ENCODE peak calls at places on chromosomes 7 and 10, in seven cellular contexts. Q is K562, I is GM12891, N is HepG2, H is SK-N-SH, D is GM12878, L is H1. W is an unnamed sample.
A peak's percentile ranks its signal among the peaks of the same experiment; 100 is the strongest.

GRCh38 chr10:29517352-29517923 is 117.3 kb downstream of the SVIL start:
- DNase-seq in Q (peak; percentile 38), I (no peak), N (peak; percentile 43), H (peak; percentile 71), D (no peak), L (no peak), W (no peak)

GRCh38 chr10:69479241-69479730 is 28.0 kb downstream of the TSPAN15 start:
- DNase-seq in Q (no peak), I (no peak), N (no peak), H (peak; percentile 56), D (no peak), L (no peak), W (no peak)

GRCh38 chr7:155398944-155399343 is 59.0 kb upstream of the EN2 start:
- DNase-seq in Q (peak; percentile 84), I (no peak), N (no peak), H (peak; percentile 69), D (no peak), L (no peak), W (no peak)

GRCh38 chr7:152085116-152085515 is 59.6 kb downstream of the GALNT11 start:
- DNase-seq in Q (no peak), I (no peak), N (no peak), H (no peak), D (no peak), L (no peak), W (no peak)

GRCh38 chr7:30877993-30878392 is 33.7 kb upstream of the AQP1 start:
- DNase-seq in Q (no peak), I (no peak), N (no peak), H (no peak), D (no peak), L (no peak), W (no peak)

GRCh38 chr7:153567426-153567825 is 484.8 kb upstream of the DPP6 start:
- DNase-seq in Q (no peak), I (no peak), N (no peak), H (no peak), D (no peak), L (no peak), W (no peak)

GRCh38 chr7:71925663-71926062 is 486.5 kb downstream of the CALN1 start:
- DNase-seq in Q (no peak), I (no peak), N (peak; percentile 40), H (peak; percentile 16), D (no peak), L (peak; percentile 50), W (no peak)

GRCh38 chr7:8295638-8296361 is 33.8 kb upstream of the ICA1 start:
- DNase-seq in Q (peak; percentile 51), I (peak; percentile 37), N (peak; percentile 80), H (peak; percentile 71), D (peak; percentile 43), L (peak; percentile 17), W (peak; percentile 13)

GRCh38 chr7:2214636-2215035 is 18.1 kb downstream of the MAD1L1 start:
- DNase-seq in Q (no peak), I (no peak), N (no peak), H (no peak), D (no peak), L (no peak), W (no peak)

GRCh38 chr7:46940178-46940577 is 641.7 kb downstream of the TNS3 start:
- DNase-seq in Q (no peak), I (no peak), N (no peak), H (no peak), D (no peak), L (no peak), W (no peak)

GRCh38 chr7:6496842-6497636 is 49.3 kb upstream of the DAGLB start:
- DNase-seq in Q (no peak), I (no peak), N (no peak), H (peak; percentile 33), D (no peak), L (no peak), W (no peak)

GRCh38 chr7:2044311-2044882 is 188.3 kb downstream of the MAD1L1 start:
- DNase-seq in Q (no peak), I (no peak), N (no peak), H (no peak), D (no peak), L (no peak), W (no peak)

GRCh38 chr7:67447297-67447696 is 450.7 kb downstream of the TYW1 start:
- DNase-seq in Q (no peak), I (no peak), N (no peak), H (no peak), D (no peak), L (no peak), W (no peak)

GRCh38 chr10:102322914-102323313 is 72.6 kb upstream of the NFKB2 start:
- DNase-seq in Q (no peak), I (peak; percentile 20), N (no peak), H (no peak), D (no peak), L (no peak), W (no peak)

GRCh38 chr7:80588591-80588990 is 49.9 kb upstream of the CD36 start:
- DNase-seq in Q (no peak), I (no peak), N (no peak), H (no peak), D (no peak), L (no peak), W (no peak)

GRCh38 chr7:2032030-2032875 is 200.5 kb downstream of the MAD1L1 start:
- DNase-seq in Q (no peak), I (no peak), N (no peak), H (peak; percentile 56), D (no peak), L (no peak), W (no peak)

GRCh38 chr7:17362439-17363095 is 64.1 kb downstream of the AHR start:
- DNase-seq in Q (no peak), I (no peak), N (no peak), H (peak; percentile 5), D (no peak), L (no peak), W (no peak)

GRCh38 chr10:112184052-112184371 is 447 bp upstream of the GPAM start:
- DNase-seq in Q (no peak), I (no peak), N (no peak), H (no peak), D (no peak), L (no peak), W (no peak)

GRCh38 chr10:112182808-112183328 is 697 bp downstream of the GPAM start:
- DNase-seq in Q (no peak), I (no peak), N (no peak), H (no peak), D (no peak), L (no peak), W (no peak)

GRCh38 chr10:112183329-112184051 is at the start of gene GPAM:
- DNase-seq in Q (peak; percentile 93), I (peak; percentile 82), N (no peak), H (peak; percentile 94), D (peak; percentile 60), L (peak; percentile 66), W (peak; percentile 84)

GRCh38 chr10:112185959-112186358 is 2.4 kb upstream of the GPAM start:
- DNase-seq in Q (no peak), I (no peak), N (no peak), H (no peak), D (no peak), L (no peak), W (no peak)

GRCh38 chr10:112184379-112184778 is 814 bp upstream of the GPAM start:
- DNase-seq in Q (no peak), I (no peak), N (no peak), H (no peak), D (no peak), L (no peak), W (no peak)
- TF ChIP-seq TAF1 in Q (no peak), I (no peak), N (no peak), H (no peak), D (no peak), L (no peak), W (no peak)

DNA sequence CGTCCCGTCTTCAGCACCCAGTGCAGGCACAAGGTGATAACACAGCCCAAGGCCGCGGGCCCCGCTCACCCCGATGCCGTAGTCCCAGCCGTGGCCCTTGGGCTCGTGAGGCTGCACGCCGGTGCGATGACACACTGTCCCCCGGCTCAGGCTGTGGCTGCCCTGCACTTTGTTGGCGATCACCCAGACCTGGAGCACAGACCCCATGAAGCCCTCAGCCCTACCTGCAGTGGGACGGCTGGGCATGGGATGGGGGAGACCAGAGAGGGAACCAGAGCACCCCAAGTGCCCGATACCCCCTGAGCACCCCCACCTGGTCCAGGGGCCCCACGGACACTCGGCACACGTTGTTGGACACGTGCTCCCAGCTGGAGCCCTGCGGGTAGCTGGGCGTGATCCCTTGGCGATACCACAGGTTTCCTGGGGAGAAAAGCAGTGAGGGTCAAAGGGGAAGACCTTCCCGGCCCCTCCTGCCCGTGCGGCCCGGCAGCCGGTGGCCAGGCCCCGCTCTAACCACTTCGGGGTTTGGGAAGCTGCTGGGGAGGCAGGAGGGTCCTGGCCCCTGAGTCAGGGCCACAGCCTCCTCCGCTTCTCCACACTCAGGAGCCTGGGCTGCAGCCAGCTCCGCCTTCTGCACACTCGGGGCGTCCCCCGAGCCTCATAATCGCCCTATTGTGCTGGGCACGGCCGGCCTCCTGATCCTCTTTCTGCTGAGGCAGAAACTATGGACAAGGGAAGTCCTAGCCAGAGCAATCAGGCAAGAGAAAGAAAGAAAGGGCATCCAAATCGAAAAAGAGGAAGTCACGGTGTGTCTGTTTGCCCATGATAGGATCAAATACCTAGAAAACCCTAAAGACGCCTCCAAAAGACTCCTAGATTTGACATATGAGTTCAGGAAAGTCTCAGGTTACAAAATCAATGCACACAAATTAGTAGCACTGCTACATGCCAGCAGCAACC is 6.7 kb downstream of the BHLHA15 start:
- DNase-seq in Q (no peak), I (no peak), N (peak; percentile 38), H (no peak), D (no peak), L (no peak), W (no peak)
- TF ChIP-seq TAF1 in Q (no peak), I (no peak), N (no peak), H (no peak), D (no peak), L (no peak), W (no peak)

DNA sequence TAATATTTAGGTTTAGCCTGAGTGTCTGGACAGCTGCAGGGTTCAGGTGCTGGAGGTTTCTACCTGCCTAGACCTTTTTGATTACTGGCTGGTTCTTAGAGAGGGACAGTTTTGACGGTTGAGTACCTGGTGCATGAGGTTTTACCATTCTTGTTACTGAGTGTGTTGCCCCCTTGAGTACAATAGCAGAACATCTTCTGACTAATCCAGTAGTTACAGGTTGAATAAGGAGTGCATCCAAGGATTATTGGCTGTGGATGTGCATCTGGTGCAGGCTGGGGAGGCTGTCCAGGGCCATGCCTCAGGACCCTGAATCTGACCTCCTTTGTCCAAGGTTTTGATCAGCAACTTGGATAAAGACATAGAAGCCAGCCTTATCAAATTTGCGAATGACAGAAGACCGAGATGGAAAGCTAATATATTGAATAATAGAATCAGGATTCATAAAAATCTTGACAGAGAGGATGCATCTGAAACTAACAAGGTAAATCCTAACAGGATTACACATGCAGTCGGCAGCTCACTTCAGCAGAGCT is 23.1 kb downstream of the PLPP4 start:
- DNase-seq in Q (no peak), I (no peak), N (no peak), H (peak; percentile 31), D (no peak), L (no peak), W (no peak)
- TF ChIP-seq TAF1 in Q (no peak), I (no peak), N (no peak), H (no peak), D (no peak), L (no peak), W (no peak)

GRCh38 chr7:100457033-100457432 is 7.0 kb downstream of the SPACDR start:
- DNase-seq in Q (no peak), I (no peak), N (no peak), H (no peak), D (no peak), L (no peak), W (no peak)

GRCh38 chr7:100452513-100452912 is 11.5 kb downstream of the SPACDR start:
- DNase-seq in Q (no peak), I (no peak), N (no peak), H (no peak), D (no peak), L (no peak), W (no peak)

GRCh38 chr7:100456561-100456957 is 7.5 kb downstream of the SPACDR start:
- DNase-seq in Q (no peak), I (no peak), N (no peak), H (no peak), D (no peak), L (no peak), W (no peak)
- TF ChIP-seq TAF1 in Q (no peak), I (no peak), N (no peak), H (no peak), D (no peak), L (no peak), W (no peak)